ENCODE peak calls at places on chromosomes 7 and 10, in six cellular contexts. One of them, this sample, is unnamed.

GRCh38 chr7:157543276-157543675 is 206.5 kb downstream of the DNAJB6 start:
- DNase-seq in small intestine: no peak
- DNase-seq in left lung: peak
- DNase-seq in mesendoderm: no peak
- DNase-seq in OCI-LY7: no peak
- DNase-seq in Peyer's patch: no peak
- DNase-seq in this sample: no peak

GRCh38 chr10:16828114-16828568 is 10.9 kb upstream of the RSU1 start:
- DNase-seq in left lung: no peak
- DNase-seq in small intestine: peak
- DNase-seq in Peyer's patch: peak
- DNase-seq in OCI-LY7: peak
- DNase-seq in mesendoderm: peak
- DNase-seq in this sample: peak

GRCh38 chr10:84243759-84244158 is 1.1 kb upstream of the RGR start:
- DNase-seq in OCI-LY7: no peak
- DNase-seq in Peyer's patch: no peak
- DNase-seq in left lung: no peak
- DNase-seq in small intestine: no peak
- DNase-seq in mesendoderm: peak
- DNase-seq in this sample: no peak

GRCh38 chr10:114631678-114632417 is 26.2 kb downstream of the ABLIM1 start:
- DNase-seq in small intestine: peak
- DNase-seq in left lung: no peak
- DNase-seq in mesendoderm: peak
- DNase-seq in Peyer's patch: no peak
- DNase-seq in OCI-LY7: no peak
- DNase-seq in this sample: no peak

GRCh38 chr7:27602766-27603165 is 59.9 kb downstream of the HIBADH start:
- DNase-seq in Peyer's patch: no peak
- DNase-seq in left lung: no peak
- DNase-seq in OCI-LY7: no peak
- DNase-seq in small intestine: no peak
- DNase-seq in mesendoderm: peak
- DNase-seq in this sample: no peak

GRCh38 chr10:46787321-46787615 is 124.0 kb upstream of the PTPN20 start:
- DNase-seq in left lung: no peak
- DNase-seq in mesendoderm: peak
- DNase-seq in OCI-LY7: peak
- DNase-seq in Peyer's patch: no peak
- DNase-seq in small intestine: peak
- DNase-seq in this sample: peak

GRCh38 chr7:101602484-101603241 is 26.4 kb downstream of the MYL10 start:
- DNase-seq in mesendoderm: peak
- DNase-seq in left lung: peak
- DNase-seq in small intestine: peak
- DNase-seq in Peyer's patch: peak
- DNase-seq in OCI-LY7: peak
- DNase-seq in this sample: peak

GRCh38 chr10:67834375-67834774 is 3.6 kb downstream of the DNAJC12 start:
- DNase-seq in mesendoderm: no peak
- DNase-seq in small intestine: no peak
- DNase-seq in left lung: no peak
- DNase-seq in OCI-LY7: no peak
- DNase-seq in Peyer's patch: no peak
- DNase-seq in this sample: no peak

GRCh38 chr10:104318810-104319684 is 19.2 kb downstream of the ITPRIP start:
- DNase-seq in left lung: peak
- DNase-seq in OCI-LY7: no peak
- DNase-seq in small intestine: no peak
- DNase-seq in Peyer's patch: no peak
- DNase-seq in mesendoderm: no peak
- DNase-seq in this sample: no peak

GRCh38 chr10:791639-792038 is 102.2 kb upstream of the DIP2C start:
- DNase-seq in left lung: no peak
- DNase-seq in small intestine: no peak
- DNase-seq in OCI-LY7: no peak
- DNase-seq in Peyer's patch: no peak
- DNase-seq in mesendoderm: no peak
- DNase-seq in this sample: no peak

GRCh38 chr7:92694211-92694610 is 104.0 kb upstream of the FAM133B start:
- DNase-seq in small intestine: no peak
- DNase-seq in Peyer's patch: no peak
- DNase-seq in OCI-LY7: no peak
- DNase-seq in left lung: no peak
- DNase-seq in mesendoderm: no peak
- DNase-seq in this sample: no peak

GRCh38 chr7:92697012-92697411 is 106.8 kb upstream of the FAM133B start:
- DNase-seq in OCI-LY7: no peak
- DNase-seq in small intestine: no peak
- DNase-seq in Peyer's patch: no peak
- DNase-seq in mesendoderm: no peak
- DNase-seq in left lung: no peak
- DNase-seq in this sample: no peak

GRCh38 chr7:92696584-92696983 is 106.4 kb upstream of the FAM133B start:
- DNase-seq in left lung: no peak
- DNase-seq in mesendoderm: no peak
- DNase-seq in small intestine: no peak
- DNase-seq in Peyer's patch: no peak
- DNase-seq in OCI-LY7: no peak
- DNase-seq in this sample: no peak

GRCh38 chr7:92697414-92697813 is 107.2 kb upstream of the FAM133B start:
- DNase-seq in mesendoderm: no peak
- DNase-seq in OCI-LY7: no peak
- DNase-seq in left lung: no peak
- DNase-seq in small intestine: no peak
- DNase-seq in Peyer's patch: no peak
- DNase-seq in this sample: no peak

DNA sequence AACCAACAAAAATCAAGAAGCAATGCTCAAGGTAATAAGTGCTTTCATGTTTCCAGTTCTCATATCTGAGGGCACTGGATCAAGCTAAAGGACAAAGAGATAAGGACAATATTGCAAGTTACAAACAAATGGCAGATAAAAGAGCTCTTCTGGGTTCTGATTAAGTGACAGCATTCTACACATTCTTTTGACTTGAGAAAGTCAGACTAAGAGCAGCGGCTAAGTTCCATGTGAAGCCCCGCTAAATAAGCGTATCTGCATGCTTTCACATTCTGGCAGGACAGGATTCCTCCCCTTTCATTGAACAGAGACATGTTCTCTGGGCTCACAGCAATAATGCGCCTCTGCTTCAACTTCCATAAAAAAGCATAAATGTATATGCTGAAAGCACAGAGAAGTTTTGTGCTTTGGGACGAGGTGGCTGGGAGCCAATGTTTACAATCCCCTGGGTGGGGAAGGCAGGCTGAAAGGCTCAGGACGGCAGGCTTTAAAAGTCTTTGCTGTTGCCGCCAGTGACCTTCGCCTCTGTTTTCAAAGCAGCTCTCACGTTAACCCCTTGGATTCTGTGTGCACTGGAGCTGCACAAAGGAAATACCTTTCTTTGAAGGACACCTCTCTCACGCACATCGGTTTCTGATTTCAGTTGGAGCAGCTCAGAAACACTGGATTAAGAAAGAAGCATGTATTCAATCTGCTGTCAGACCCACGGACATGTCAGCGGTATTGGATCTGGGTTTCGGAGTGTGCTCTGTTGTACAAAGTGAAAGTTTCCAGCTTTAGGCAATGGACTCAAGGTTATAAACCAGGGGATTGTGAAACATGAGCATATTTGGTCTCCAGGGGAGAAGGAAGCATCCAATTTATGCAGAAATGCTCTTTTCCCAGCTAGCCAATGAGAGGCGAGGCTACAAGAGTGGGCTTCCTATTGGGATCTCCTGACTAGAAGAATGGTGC is 105.4 kb upstream of the FAM133B start:
- DNase-seq in small intestine: peak
- DNase-seq in Peyer's patch: no peak
- DNase-seq in mesendoderm: peak
- DNase-seq in left lung: peak
- DNase-seq in OCI-LY7: no peak
- DNase-seq in this sample: peak
- H3K4me3 ChIP-seq in small intestine: peak
- H3K4me3 ChIP-seq in Peyer's patch: peak
- H3K4me3 ChIP-seq in mesendoderm: no peak
- H3K4me3 ChIP-seq in left lung: peak
- H3K4me3 ChIP-seq in OCI-LY7: no peak
- H3K4me3 ChIP-seq in this sample: peak

GRCh38 chr10:69318087-69318996 is 40.0 kb downstream of the HK1 start:
- DNase-seq in OCI-LY7: peak
- DNase-seq in Peyer's patch: peak
- DNase-seq in small intestine: peak
- DNase-seq in left lung: peak
- DNase-seq in mesendoderm: peak
- DNase-seq in this sample: peak

GRCh38 chr10:69319911-69320316 is 41.6 kb downstream of the HK1 start:
- DNase-seq in Peyer's patch: no peak
- DNase-seq in left lung: no peak
- DNase-seq in mesendoderm: no peak
- DNase-seq in OCI-LY7: no peak
- DNase-seq in small intestine: no peak
- DNase-seq in this sample: no peak

GRCh38 chr10:69317175-69318086 is 39.1 kb downstream of the HK1 start:
- DNase-seq in Peyer's patch: peak
- DNase-seq in small intestine: peak
- DNase-seq in mesendoderm: peak
- DNase-seq in left lung: no peak
- DNase-seq in OCI-LY7: peak
- DNase-seq in this sample: no peak

GRCh38 chr10:69320521-69320920 is 42.2 kb downstream of the HK1 start:
- DNase-seq in left lung: no peak
- DNase-seq in mesendoderm: no peak
- DNase-seq in small intestine: no peak
- DNase-seq in OCI-LY7: no peak
- DNase-seq in Peyer's patch: no peak
- DNase-seq in this sample: no peak

GRCh38 chr10:69318997-69319727 is 40.9 kb downstream of the HK1 start:
- DNase-seq in left lung: peak
- DNase-seq in small intestine: peak
- DNase-seq in OCI-LY7: peak
- DNase-seq in mesendoderm: no peak
- DNase-seq in Peyer's patch: peak
- DNase-seq in this sample: peak
- H3K27ac ChIP-seq in left lung: peak
- H3K27ac ChIP-seq in small intestine: peak
- H3K27ac ChIP-seq in OCI-LY7: no peak
- H3K27ac ChIP-seq in mesendoderm: peak
- H3K27ac ChIP-seq in Peyer's patch: peak
- H3K27ac ChIP-seq in this sample: peak

DNA sequence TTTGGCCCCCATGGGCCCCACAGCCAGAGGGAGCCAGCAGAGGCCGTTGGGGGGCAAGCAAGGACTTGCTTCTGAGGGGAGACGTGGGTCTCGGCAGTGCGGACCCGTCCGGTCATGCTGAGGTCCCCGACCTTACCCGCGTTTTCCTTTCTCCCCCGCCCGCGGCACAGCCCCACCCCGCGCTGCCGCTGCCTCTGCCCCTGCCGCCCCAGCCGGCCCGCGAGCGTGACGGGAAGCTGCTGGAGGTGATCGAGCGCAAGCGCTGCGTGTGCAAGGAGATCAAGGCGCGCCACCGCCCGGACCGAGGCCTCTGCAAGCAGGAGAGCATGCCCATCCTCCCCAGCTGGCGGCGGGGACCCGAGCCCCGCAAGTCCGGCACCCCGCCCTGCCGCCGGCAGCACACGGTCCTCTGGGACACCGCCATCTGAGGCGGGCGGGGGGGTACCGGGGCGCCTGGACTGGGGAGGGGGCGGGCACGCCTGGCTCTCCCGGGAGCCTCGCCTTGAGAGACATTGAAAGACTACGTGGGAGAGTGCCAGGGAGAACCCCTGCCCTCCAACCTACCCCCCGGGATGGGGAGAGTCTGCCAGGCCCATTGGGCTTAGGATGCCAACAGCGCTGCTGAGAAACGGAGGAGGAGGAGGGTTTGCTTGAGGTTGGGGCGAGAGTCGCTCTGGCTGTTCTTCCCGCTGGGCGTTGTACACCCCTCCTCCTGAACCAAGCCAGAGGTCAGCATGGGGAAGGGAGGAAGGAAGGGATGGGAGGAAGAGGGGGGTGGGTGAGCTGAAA is 9.9 kb downstream of the NYAP1 start:
- DNase-seq in Peyer's patch: peak
- DNase-seq in left lung: no peak
- DNase-seq in mesendoderm: peak
- DNase-seq in OCI-LY7: peak
- DNase-seq in small intestine: peak
- DNase-seq in this sample: no peak
- H3K4me3 ChIP-seq in Peyer's patch: peak
- H3K4me3 ChIP-seq in left lung: peak
- H3K4me3 ChIP-seq in mesendoderm: no peak
- H3K4me3 ChIP-seq in OCI-LY7: no peak
- H3K4me3 ChIP-seq in small intestine: no peak
- H3K4me3 ChIP-seq in this sample: peak

GRCh38 chr10:35375091-35375765 is 38.9 kb downstream of the CCNY start:
- DNase-seq in left lung: no peak
- DNase-seq in mesendoderm: peak
- DNase-seq in Peyer's patch: no peak
- DNase-seq in OCI-LY7: no peak
- DNase-seq in small intestine: no peak
- DNase-seq in this sample: no peak

GRCh38 chr10:35368485-35369048 is 32.3 kb downstream of the CCNY start:
- DNase-seq in OCI-LY7: no peak
- DNase-seq in Peyer's patch: no peak
- DNase-seq in small intestine: no peak
- DNase-seq in mesendoderm: no peak
- DNase-seq in left lung: no peak
- DNase-seq in this sample: no peak

GRCh38 chr10:35371731-35372130 is 35.4 kb downstream of the CCNY start:
- DNase-seq in left lung: no peak
- DNase-seq in Peyer's patch: no peak
- DNase-seq in small intestine: no peak
- DNase-seq in mesendoderm: no peak
- DNase-seq in OCI-LY7: no peak
- DNase-seq in this sample: no peak

GRCh38 chr10:35369049-35369760 is 32.9 kb downstream of the CCNY start:
- DNase-seq in mesendoderm: no peak
- DNase-seq in Peyer's patch: no peak
- DNase-seq in OCI-LY7: no peak
- DNase-seq in left lung: no peak
- DNase-seq in small intestine: peak
- DNase-seq in this sample: no peak

GRCh38 chr10:35372329-35372728 is 36.0 kb downstream of the CCNY start:
- DNase-seq in OCI-LY7: no peak
- DNase-seq in mesendoderm: no peak
- DNase-seq in left lung: peak
- DNase-seq in small intestine: no peak
- DNase-seq in Peyer's patch: no peak
- DNase-seq in this sample: no peak
- H3K27ac ChIP-seq in OCI-LY7: no peak
- H3K27ac ChIP-seq in mesendoderm: no peak
- H3K27ac ChIP-seq in left lung: peak
- H3K27ac ChIP-seq in small intestine: no peak
- H3K27ac ChIP-seq in Peyer's patch: no peak
- H3K27ac ChIP-seq in this sample: no peak

GRCh38 chr10:122115874-122116273 is 126.9 kb downstream of the TACC2 start:
- DNase-seq in left lung: no peak
- DNase-seq in mesendoderm: no peak
- DNase-seq in OCI-LY7: no peak
- DNase-seq in small intestine: no peak
- DNase-seq in Peyer's patch: no peak
- DNase-seq in this sample: no peak
- H3K4me3 ChIP-seq in left lung: no peak
- H3K4me3 ChIP-seq in mesendoderm: no peak
- H3K4me3 ChIP-seq in OCI-LY7: no peak
- H3K4me3 ChIP-seq in small intestine: no peak
- H3K4me3 ChIP-seq in Peyer's patch: no peak
- H3K4me3 ChIP-seq in this sample: no peak

GRCh38 chr7:84666668-84667067 is 472.1 kb upstream of the SEMA3A start:
- DNase-seq in OCI-LY7: no peak
- DNase-seq in small intestine: no peak
- DNase-seq in left lung: no peak
- DNase-seq in mesendoderm: no peak
- DNase-seq in Peyer's patch: no peak
- DNase-seq in this sample: no peak
- H3K27ac ChIP-seq in OCI-LY7: no peak
- H3K27ac ChIP-seq in small intestine: no peak
- H3K27ac ChIP-seq in left lung: no peak
- H3K27ac ChIP-seq in mesendoderm: no peak
- H3K27ac ChIP-seq in Peyer's patch: no peak
- H3K27ac ChIP-seq in this sample: no peak